ENCODE peak calls at places on chromosome 7, in seven cellular contexts. One of them, this sample, is unnamed.

GRCh38 chr7:109864263-109864662 is 1226.7 kb upstream of the LRRN3 start:
- DNase-seq in CD8-positive, alpha-beta T cell: no peak
- DNase-seq in neural progenitor cell: peak; percentile 62
- DNase-seq in SK-N-SH: no peak
- DNase-seq in adipocyte: no peak
- DNase-seq in naive thymus-derived CD4-positive, alpha-beta T cell: no peak
- DNase-seq in trophoblast cell: no peak
- DNase-seq in this sample: no peak

GRCh38 chr7:37081436-37081835 is 357.1 kb upstream of the AOAH start:
- DNase-seq in CD8-positive, alpha-beta T cell: no peak
- DNase-seq in neural progenitor cell: no peak
- DNase-seq in adipocyte: no peak
- DNase-seq in trophoblast cell: no peak
- DNase-seq in SK-N-SH: no peak
- DNase-seq in naive thymus-derived CD4-positive, alpha-beta T cell: no peak
- DNase-seq in this sample: peak; percentile 16

GRCh38 chr7:117169907-117170306 is 153.0 kb downstream of the WNT2 start:
- DNase-seq in trophoblast cell: peak; percentile 48
- DNase-seq in naive thymus-derived CD4-positive, alpha-beta T cell: no peak
- DNase-seq in adipocyte: no peak
- DNase-seq in CD8-positive, alpha-beta T cell: no peak
- DNase-seq in SK-N-SH: no peak
- DNase-seq in neural progenitor cell: no peak
- DNase-seq in this sample: no peak

GRCh38 chr7:116213361-116214155 is 3.2 kb downstream of the TES start:
- DNase-seq in naive thymus-derived CD4-positive, alpha-beta T cell: no peak
- DNase-seq in adipocyte: peak; percentile 70
- DNase-seq in CD8-positive, alpha-beta T cell: no peak
- DNase-seq in SK-N-SH: no peak
- DNase-seq in trophoblast cell: no peak
- DNase-seq in neural progenitor cell: no peak
- DNase-seq in this sample: no peak

GRCh38 chr7:150976529-150977381 is 1.4 kb downstream of the KCNH2 start:
- DNase-seq in trophoblast cell: no peak
- DNase-seq in naive thymus-derived CD4-positive, alpha-beta T cell: no peak
- DNase-seq in CD8-positive, alpha-beta T cell: no peak
- DNase-seq in SK-N-SH: peak; percentile 85
- DNase-seq in adipocyte: no peak
- DNase-seq in neural progenitor cell: peak; percentile 50
- DNase-seq in this sample: no peak

GRCh38 chr7:115548756-115549155 is 481.8 kb downstream of the TFEC start:
- DNase-seq in SK-N-SH: no peak
- DNase-seq in trophoblast cell: no peak
- DNase-seq in adipocyte: no peak
- DNase-seq in neural progenitor cell: no peak
- DNase-seq in naive thymus-derived CD4-positive, alpha-beta T cell: no peak
- DNase-seq in CD8-positive, alpha-beta T cell: no peak
- DNase-seq in this sample: no peak

GRCh38 chr7:2242541-2243482 is 786 bp downstream of the NUDT1 start:
- DNase-seq in CD8-positive, alpha-beta T cell: no peak
- DNase-seq in neural progenitor cell: peak; percentile 48
- DNase-seq in SK-N-SH: no peak
- DNase-seq in naive thymus-derived CD4-positive, alpha-beta T cell: peak; percentile 18
- DNase-seq in adipocyte: peak; percentile 28
- DNase-seq in trophoblast cell: peak; percentile 22
- DNase-seq in this sample: peak; percentile 25

GRCh38 chr7:98185101-98185500 is 26.1 kb upstream of the BHLHA15 start:
- DNase-seq in trophoblast cell: no peak
- DNase-seq in SK-N-SH: no peak
- DNase-seq in adipocyte: no peak
- DNase-seq in CD8-positive, alpha-beta T cell: no peak
- DNase-seq in neural progenitor cell: no peak
- DNase-seq in naive thymus-derived CD4-positive, alpha-beta T cell: no peak
- DNase-seq in this sample: no peak

GRCh38 chr7:36658603-36659516 is 65.4 kb downstream of the AOAH start:
- DNase-seq in trophoblast cell: peak; percentile 92
- DNase-seq in adipocyte: peak; percentile 59
- DNase-seq in neural progenitor cell: peak; percentile 93
- DNase-seq in naive thymus-derived CD4-positive, alpha-beta T cell: no peak
- DNase-seq in SK-N-SH: no peak
- DNase-seq in CD8-positive, alpha-beta T cell: no peak
- DNase-seq in this sample: peak; percentile 48

GRCh38 chr7:113831509-113831908 is 87.3 kb downstream of the PPP1R3A start:
- DNase-seq in adipocyte: peak; percentile 61
- DNase-seq in CD8-positive, alpha-beta T cell: no peak
- DNase-seq in trophoblast cell: no peak
- DNase-seq in neural progenitor cell: no peak
- DNase-seq in naive thymus-derived CD4-positive, alpha-beta T cell: no peak
- DNase-seq in SK-N-SH: no peak
- DNase-seq in this sample: peak; percentile 2

GRCh38 chr7:101581891-101582290 is 47.2 kb downstream of the MYL10 start:
- DNase-seq in naive thymus-derived CD4-positive, alpha-beta T cell: no peak
- DNase-seq in CD8-positive, alpha-beta T cell: no peak
- DNase-seq in SK-N-SH: no peak
- DNase-seq in neural progenitor cell: no peak
- DNase-seq in trophoblast cell: peak; percentile 69
- DNase-seq in adipocyte: no peak
- DNase-seq in this sample: no peak

GRCh38 chr7:75981450-75982305 is 12.7 kb downstream of the TMEM120A start:
- DNase-seq in naive thymus-derived CD4-positive, alpha-beta T cell: no peak
- DNase-seq in neural progenitor cell: no peak
- DNase-seq in trophoblast cell: no peak
- DNase-seq in SK-N-SH: peak; percentile 42
- DNase-seq in CD8-positive, alpha-beta T cell: no peak
- DNase-seq in adipocyte: no peak
- DNase-seq in this sample: no peak
- H3K36me3 ChIP-seq in naive thymus-derived CD4-positive, alpha-beta T cell: peaks cover 78% of the 10 kb centered on the region
- H3K36me3 ChIP-seq in neural progenitor cell: no peaks in the 10 kb centered on the region
- H3K36me3 ChIP-seq in trophoblast cell: peaks cover 74% of the 10 kb centered on the region
- H3K36me3 ChIP-seq in SK-N-SH: peaks cover 21% of the 10 kb centered on the region
- H3K36me3 ChIP-seq in CD8-positive, alpha-beta T cell: peaks cover 14% of the 10 kb centered on the region
- H3K36me3 ChIP-seq in adipocyte: peaks cover 93% of the 10 kb centered on the region
- H3K36me3 ChIP-seq in this sample: peaks cover 19% of the 10 kb centered on the region

GRCh38 chr7:40711706-40712105 is 576.9 kb downstream of the SUGCT start:
- DNase-seq in CD8-positive, alpha-beta T cell: no peak
- DNase-seq in trophoblast cell: no peak
- DNase-seq in neural progenitor cell: no peak
- DNase-seq in SK-N-SH: no peak
- DNase-seq in adipocyte: no peak
- DNase-seq in naive thymus-derived CD4-positive, alpha-beta T cell: no peak
- DNase-seq in this sample: no peak

GRCh38 chr7:40716052-40716451 is 581.2 kb downstream of the SUGCT start:
- DNase-seq in SK-N-SH: no peak
- DNase-seq in naive thymus-derived CD4-positive, alpha-beta T cell: no peak
- DNase-seq in neural progenitor cell: no peak
- DNase-seq in CD8-positive, alpha-beta T cell: no peak
- DNase-seq in adipocyte: peak; percentile 19
- DNase-seq in trophoblast cell: no peak
- DNase-seq in this sample: no peak

GRCh38 chr7:40715053-40715430 is 580.2 kb downstream of the SUGCT start:
- DNase-seq in adipocyte: peak; percentile 34
- DNase-seq in neural progenitor cell: no peak
- DNase-seq in naive thymus-derived CD4-positive, alpha-beta T cell: no peak
- DNase-seq in SK-N-SH: no peak
- DNase-seq in CD8-positive, alpha-beta T cell: no peak
- DNase-seq in trophoblast cell: no peak
- DNase-seq in this sample: no peak

GRCh38 chr7:40717242-40717641 is 582.4 kb downstream of the SUGCT start:
- DNase-seq in adipocyte: no peak
- DNase-seq in neural progenitor cell: peak; percentile 56
- DNase-seq in CD8-positive, alpha-beta T cell: no peak
- DNase-seq in trophoblast cell: peak; percentile 70
- DNase-seq in SK-N-SH: peak; percentile 51
- DNase-seq in naive thymus-derived CD4-positive, alpha-beta T cell: no peak
- DNase-seq in this sample: peak; percentile 67

GRCh38 chr7:40714338-40715052 is 579.7 kb downstream of the SUGCT start:
- DNase-seq in neural progenitor cell: no peak
- DNase-seq in naive thymus-derived CD4-positive, alpha-beta T cell: no peak
- DNase-seq in trophoblast cell: no peak
- DNase-seq in CD8-positive, alpha-beta T cell: no peak
- DNase-seq in adipocyte: peak; percentile 76
- DNase-seq in SK-N-SH: peak; percentile 33
- DNase-seq in this sample: no peak
- H3K4me1 ChIP-seq in neural progenitor cell: peaks cover 20% of the 10 kb centered on the region
- H3K4me1 ChIP-seq in naive thymus-derived CD4-positive, alpha-beta T cell: no peaks in the 10 kb centered on the region
- H3K4me1 ChIP-seq in trophoblast cell: peaks cover 5% of the 10 kb centered on the region
- H3K4me1 ChIP-seq in CD8-positive, alpha-beta T cell: no peaks in the 10 kb centered on the region
- H3K4me1 ChIP-seq in adipocyte: peaks cover 52% of the 10 kb centered on the region
- H3K4me1 ChIP-seq in SK-N-SH: peaks cover 49% of the 10 kb centered on the region
- H3K4me1 ChIP-seq in this sample: no peaks in the 10 kb centered on the region

GRCh38 chr7:92133133-92133736 is 1.0 kb downstream of the CYP51A1 start:
- DNase-seq in adipocyte: no peak
- DNase-seq in naive thymus-derived CD4-positive, alpha-beta T cell: no peak
- DNase-seq in trophoblast cell: no peak
- DNase-seq in SK-N-SH: no peak
- DNase-seq in neural progenitor cell: no peak
- DNase-seq in CD8-positive, alpha-beta T cell: no peak
- DNase-seq in this sample: peak; percentile 33

GRCh38 chr7:92133737-92134270 is 473 bp downstream of the CYP51A1 start:
- DNase-seq in neural progenitor cell: peak; percentile 92
- DNase-seq in CD8-positive, alpha-beta T cell: peak; percentile 70
- DNase-seq in SK-N-SH: peak; percentile 92
- DNase-seq in trophoblast cell: peak; percentile 67
- DNase-seq in naive thymus-derived CD4-positive, alpha-beta T cell: peak; percentile 54
- DNase-seq in adipocyte: peak; percentile 86
- DNase-seq in this sample: peak; percentile 44

GRCh38 chr7:92131764-92132330 is 2.4 kb downstream of the CYP51A1 start:
- DNase-seq in adipocyte: peak; percentile 9
- DNase-seq in naive thymus-derived CD4-positive, alpha-beta T cell: no peak
- DNase-seq in neural progenitor cell: no peak
- DNase-seq in SK-N-SH: no peak
- DNase-seq in trophoblast cell: no peak
- DNase-seq in CD8-positive, alpha-beta T cell: no peak
- DNase-seq in this sample: no peak

GRCh38 chr7:92134271-92135099 is at the start of gene CYP51A1:
- DNase-seq in CD8-positive, alpha-beta T cell: peak; percentile 93
- DNase-seq in trophoblast cell: peak; percentile 92
- DNase-seq in neural progenitor cell: peak; percentile 93
- DNase-seq in SK-N-SH: peak; percentile 99
- DNase-seq in adipocyte: peak; percentile 97
- DNase-seq in naive thymus-derived CD4-positive, alpha-beta T cell: peak; percentile 97
- DNase-seq in this sample: peak; percentile 91

GRCh38 chr7:92131093-92131492 is 3.2 kb downstream of the CYP51A1 start:
- DNase-seq in adipocyte: no peak
- DNase-seq in CD8-positive, alpha-beta T cell: no peak
- DNase-seq in SK-N-SH: no peak
- DNase-seq in trophoblast cell: no peak
- DNase-seq in neural progenitor cell: no peak
- DNase-seq in naive thymus-derived CD4-positive, alpha-beta T cell: no peak
- DNase-seq in this sample: no peak
- H3K36me3 ChIP-seq in adipocyte: peaks cover 54% of the 10 kb centered on the region
- H3K36me3 ChIP-seq in CD8-positive, alpha-beta T cell: no peaks in the 10 kb centered on the region
- H3K36me3 ChIP-seq in SK-N-SH: peaks cover 42% of the 10 kb centered on the region
- H3K36me3 ChIP-seq in trophoblast cell: peaks cover 15% of the 10 kb centered on the region
- H3K36me3 ChIP-seq in neural progenitor cell: peaks cover 34% of the 10 kb centered on the region
- H3K36me3 ChIP-seq in naive thymus-derived CD4-positive, alpha-beta T cell: peaks cover 16% of the 10 kb centered on the region
- H3K36me3 ChIP-seq in this sample: peaks cover 7% of the 10 kb centered on the region

GRCh38 chr7:134030460-134030865 is 96.7 kb upstream of the LRGUK start:
- DNase-seq in naive thymus-derived CD4-positive, alpha-beta T cell: no peak
- DNase-seq in adipocyte: no peak
- DNase-seq in SK-N-SH: no peak
- DNase-seq in neural progenitor cell: no peak
- DNase-seq in CD8-positive, alpha-beta T cell: no peak
- DNase-seq in trophoblast cell: no peak
- DNase-seq in this sample: peak; percentile 21
- H3K4me1 ChIP-seq in naive thymus-derived CD4-positive, alpha-beta T cell: peaks cover 5% of the 10 kb centered on the region
- H3K4me1 ChIP-seq in adipocyte: no peaks in the 10 kb centered on the region
- H3K4me1 ChIP-seq in SK-N-SH: peaks cover 7% of the 10 kb centered on the region
- H3K4me1 ChIP-seq in neural progenitor cell: no peaks in the 10 kb centered on the region
- H3K4me1 ChIP-seq in CD8-positive, alpha-beta T cell: peaks cover 8% of the 10 kb centered on the region
- H3K4me1 ChIP-seq in trophoblast cell: no peaks in the 10 kb centered on the region
- H3K4me1 ChIP-seq in this sample: no peaks in the 10 kb centered on the region

This sample was measured in small intestine.